ENCODE peak calls at places on chromosomes 6 and 20, in six cellular contexts. N is kidney; A is BE2C; M is left lung; E is adrenal gland; R is activated CD8-positive, alpha-beta T cell treated with anti-CD3 and anti-CD28 coated beads for 36 hours. H is an unnamed sample.

GRCh38 chr6:33078442-33078841 is 2.7 kb downstream of the HLA-DPB1 start:
- DNase-seq in M (no peak), N (no peak), R (no peak), A (no peak), E (no peak), H (no peak)

GRCh38 chr6:34301408-34301807 is 52.6 kb upstream of the SMIM29 start:
- DNase-seq in N (no peak), M (no peak), A (no peak), E (peak; percentile 73), R (no peak), H (no peak)

GRCh38 chr6:167858086-167858591 is 31.4 kb downstream of the AFDN start:
- DNase-seq in A (no peak), R (no peak), N (no peak), M (no peak), E (no peak), H (no peak)

GRCh38 chr20:12086359-12086758 is 168.7 kb downstream of the BTBD3 start:
- DNase-seq in N (no peak), E (no peak), R (no peak), M (no peak), A (no peak), H (no peak)

GRCh38 chr6:38283734-38284362 is 355.9 kb downstream of the BTBD9 start:
- DNase-seq in M (no peak), A (no peak), E (no peak), R (peak; percentile 28), N (no peak), H (no peak)

GRCh38 chr6:137715589-137716045 is 151.4 kb upstream of the TNFAIP3 start:
- DNase-seq in R (peak; percentile 41), E (no peak), N (no peak), A (no peak), M (no peak), H (no peak)

GRCh38 chr6:137878810-137879285 is 11.8 kb downstream of the TNFAIP3 start:
- DNase-seq in R (no peak), M (no peak), N (peak; percentile 77), E (no peak), A (peak; percentile 63), H (peak; percentile 82)

GRCh38 chr6:15014958-15015357 is 230.9 kb upstream of the JARID2 start:
- DNase-seq in R (no peak), E (no peak), M (no peak), A (no peak), N (no peak), H (no peak)

GRCh38 chr20:17605131-17605660 is 35.3 kb downstream of the DSTN start:
- DNase-seq in E (no peak), N (peak; percentile 24), A (no peak), R (no peak), M (no peak), H (no peak)

GRCh38 chr20:57703013-57703412 is 6.8 kb downstream of the PMEPA1 start:
- DNase-seq in A (no peak), E (no peak), M (no peak), N (no peak), R (no peak), H (no peak)

GRCh38 chr6:22925920-22926587 is 356.7 kb downstream of the HDGFL1 start:
- DNase-seq in R (no peak), A (no peak), N (no peak), M (no peak), E (no peak), H (no peak)

GRCh38 chr6:118551063-118551672 is 3.1 kb downstream of the PLN start:
- DNase-seq in N (no peak), R (peak; percentile 26), M (no peak), A (no peak), E (no peak), H (no peak)
- TF ChIP-seq CTCF in N (peak; percentile 27), R (peak; percentile 69), M (peak; percentile 46), A (peak; percentile 76), E (peak; percentile 37), H (peak; percentile 51)

GRCh38 chr6:130185658-130186057 is 37.1 kb downstream of the SAMD3 start:
- DNase-seq in M (no peak), R (no peak), N (no peak), A (no peak), E (no peak), H (no peak)

GRCh38 chr6:130182466-130182865 is 40.3 kb downstream of the SAMD3 start:
- DNase-seq in M (no peak), N (no peak), A (no peak), E (no peak), R (no peak), H (no peak)

GRCh38 chr6:130187335-130188206 is 35.2 kb downstream of the SAMD3 start:
- DNase-seq in A (no peak), R (peak; percentile 19), M (no peak), N (no peak), E (no peak), H (no peak)

GRCh38 chr6:130188207-130188899 is 34.4 kb downstream of the SAMD3 start:
- DNase-seq in N (no peak), M (no peak), A (no peak), E (no peak), R (no peak), H (no peak)

DNA sequence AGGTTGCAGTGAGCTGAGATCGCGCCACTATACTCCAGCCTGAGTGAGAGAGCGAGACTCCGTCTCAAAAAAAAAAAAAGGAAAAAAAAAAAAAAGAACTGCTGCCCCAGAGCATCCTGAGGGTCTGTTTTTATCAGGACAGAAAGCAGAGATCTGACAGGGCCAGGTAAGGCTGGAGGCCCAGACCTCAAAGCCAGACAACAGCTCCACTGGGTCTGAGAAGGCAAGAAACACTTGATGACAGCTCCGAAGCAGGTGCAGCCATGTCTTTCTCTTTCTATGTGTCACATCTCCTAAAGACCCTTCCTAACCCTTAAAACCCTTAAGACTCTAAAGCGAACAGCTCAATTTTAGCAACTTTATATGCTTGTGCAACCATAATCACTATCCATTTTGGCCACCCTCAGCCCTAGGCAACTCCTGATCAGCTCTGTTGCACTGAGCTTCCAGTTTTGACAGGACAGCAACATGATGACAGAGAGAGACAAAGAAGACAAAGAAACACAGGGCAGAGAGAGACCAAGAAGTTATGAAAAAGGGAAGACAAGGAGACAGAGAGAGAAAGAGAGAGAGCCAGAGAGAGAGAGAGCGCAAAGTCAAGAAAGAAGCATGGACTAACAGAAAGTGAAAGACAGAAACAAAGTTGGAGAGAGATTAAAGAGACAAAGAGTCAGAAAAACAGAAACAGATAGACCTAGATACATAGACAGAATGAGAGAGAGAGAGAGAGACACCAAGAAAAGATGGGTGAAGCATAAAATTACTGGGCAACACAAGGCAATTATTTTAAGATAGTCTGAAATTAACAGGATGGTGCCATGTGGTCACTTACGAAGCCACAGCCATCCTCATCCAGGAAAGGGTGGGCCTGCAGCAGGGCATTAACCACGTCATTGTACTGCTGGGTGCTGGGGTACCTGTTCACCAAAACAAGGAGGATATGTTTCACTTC is 39.2 kb downstream of the SAMD3 start:
- DNase-seq in E (no peak), M (no peak), R (peak; percentile 69), A (no peak), N (no peak), H (no peak)
- TF ChIP-seq CTCF in E (no peak), M (no peak), R (no peak), A (no peak), N (no peak), H (no peak)

DNA sequence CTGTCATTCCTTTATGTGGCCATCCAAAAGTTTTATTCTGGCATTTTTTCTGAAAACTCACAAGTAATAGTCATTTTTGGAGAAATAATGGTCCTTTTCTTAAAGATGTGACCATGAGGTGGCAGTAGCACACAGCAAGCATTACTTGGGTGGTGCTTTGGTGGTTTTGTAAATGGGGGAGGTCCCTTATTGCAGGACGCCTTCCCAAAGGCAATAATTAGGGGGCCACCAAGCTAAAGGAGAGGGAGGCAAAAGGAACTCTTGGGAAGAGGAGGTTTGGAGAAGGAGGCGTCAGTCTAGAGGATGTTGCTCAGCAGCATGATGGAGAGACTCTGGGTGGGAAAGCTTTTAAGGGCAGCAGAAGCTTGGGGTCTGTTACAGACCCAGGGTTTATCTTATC is 422.6 kb upstream of the MMS22L start:
- DNase-seq in N (no peak), E (no peak), R (no peak), A (no peak), M (no peak), H (no peak)
- TF ChIP-seq CTCF in N (peak; percentile 26), E (no peak), R (no peak), A (peak; percentile 65), M (no peak), H (peak; percentile 43)

GRCh38 chr20:33674294-33675126 is at the start of gene NECAB3:
- DNase-seq in A (peak; percentile 90), M (peak; percentile 83), R (peak; percentile 68), E (peak; percentile 83), N (peak; percentile 92), H (peak; percentile 88)
- TF ChIP-seq CTCF in A (no peak), M (no peak), R (no peak), E (no peak), N (no peak), H (no peak)

DNA sequence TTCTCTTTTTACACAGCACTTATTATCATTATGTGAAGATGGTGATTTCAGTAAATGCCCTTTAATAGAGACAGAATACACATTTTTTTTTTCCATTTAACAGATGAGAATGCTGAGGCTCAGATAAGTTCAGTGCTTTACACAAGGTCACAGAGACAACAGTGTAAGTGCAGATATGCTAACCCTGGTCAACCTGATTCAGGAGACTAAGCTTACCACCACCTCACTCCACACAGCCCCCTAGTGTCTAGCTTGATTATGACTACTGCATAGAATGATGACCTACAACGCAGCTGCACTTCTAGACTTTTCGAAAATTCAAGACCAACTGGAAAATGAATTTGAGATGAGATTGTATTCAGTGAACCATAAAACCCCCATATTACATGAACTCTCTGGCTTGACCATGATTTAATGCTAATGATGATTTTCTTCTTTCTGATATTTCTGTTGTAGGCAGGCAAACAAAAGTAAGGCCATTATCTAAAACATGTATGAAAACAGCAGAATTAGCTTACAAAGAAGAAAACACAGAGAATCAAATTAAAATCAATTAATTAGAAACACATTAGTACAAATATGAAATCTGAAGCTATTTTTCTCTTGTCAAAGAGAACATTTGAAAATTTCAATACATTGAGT is 212.1 kb upstream of the PHACTR1 start:
- DNase-seq in E (no peak), M (no peak), R (peak; percentile 11), A (peak; percentile 32), N (no peak), H (no peak)
- TF ChIP-seq CTCF in E (peak; percentile 13), M (peak; percentile 31), R (peak; percentile 55), A (peak; percentile 60), N (peak; percentile 46), H (peak; percentile 27)

GRCh38 chr6:50815436-50816114 is 3.1 kb upstream of the TFAP2B start:
- DNase-seq in M (no peak), E (no peak), A (no peak), R (no peak), N (no peak), H (no peak)
- TF ChIP-seq CTCF in M (no peak), E (peak; percentile 14), A (peak; percentile 67), R (no peak), N (peak; percentile 32), H (no peak)

GRCh38 chr6:130218136-130218535 is 4.6 kb downstream of the SAMD3 start:
- DNase-seq in R (no peak), E (no peak), N (no peak), M (no peak), A (no peak), H (no peak)

GRCh38 chr6:130223508-130223907 is 757 bp upstream of the SAMD3 start:
- DNase-seq in A (no peak), N (no peak), M (no peak), R (peak; percentile 89), E (no peak), H (no peak)

GRCh38 chr6:130222775-130223174 is at the start of gene SAMD3:
- DNase-seq in E (no peak), M (no peak), R (no peak), A (no peak), N (no peak), H (no peak)
- TF ChIP-seq CTCF in E (no peak), M (no peak), R (no peak), A (no peak), N (no peak), H (no peak)